ENCODE peak calls at places on chromosomes 1 and 21, in six cellular contexts. One of them, this sample, is unnamed.

GRCh38 chr1:43952731-43953350 is 6.1 kb downstream of the IPO13 start:
- DNase-seq in keratinocyte: no peak
- DNase-seq in activated B cell treated with CpG ODN at 0.5 μM for 24 hours: no peak
- DNase-seq in RWPE1: no peak
- DNase-seq in suprapubic skin: no peak
- DNase-seq in astrocyte of the cerebellum: no peak
- DNase-seq in this sample: no peak

GRCh38 chr1:237042892-237043576 is 1.1 kb downstream of the RYR2 start:
- DNase-seq in RWPE1: no peak
- DNase-seq in astrocyte of the cerebellum: no peak
- DNase-seq in activated B cell treated with CpG ODN at 0.5 μM for 24 hours: no peak
- DNase-seq in suprapubic skin: no peak
- DNase-seq in keratinocyte: no peak
- DNase-seq in this sample: peak; percentile 81

GRCh38 chr1:155083865-155084721 is 5.5 kb downstream of the EFNA3 start:
- DNase-seq in keratinocyte: no peak
- DNase-seq in suprapubic skin: no peak
- DNase-seq in RWPE1: no peak
- DNase-seq in activated B cell treated with CpG ODN at 0.5 μM for 24 hours: no peak
- DNase-seq in astrocyte of the cerebellum: no peak
- DNase-seq in this sample: no peak

GRCh38 chr1:184409011-184409410 is 22.2 kb downstream of the C1orf21 start:
- DNase-seq in suprapubic skin: no peak
- DNase-seq in astrocyte of the cerebellum: no peak
- DNase-seq in keratinocyte: no peak
- DNase-seq in RWPE1: no peak
- DNase-seq in activated B cell treated with CpG ODN at 0.5 μM for 24 hours: no peak
- DNase-seq in this sample: no peak

GRCh38 chr1:202193614-202194327 is at the start of gene LGR6:
- DNase-seq in astrocyte of the cerebellum: no peak
- DNase-seq in suprapubic skin: no peak
- DNase-seq in keratinocyte: no peak
- DNase-seq in activated B cell treated with CpG ODN at 0.5 μM for 24 hours: peak; percentile 31
- DNase-seq in RWPE1: no peak
- DNase-seq in this sample: peak; percentile 86

GRCh38 chr1:115692224-115692623 is 50.5 kb downstream of the VANGL1 start:
- DNase-seq in keratinocyte: no peak
- DNase-seq in suprapubic skin: no peak
- DNase-seq in astrocyte of the cerebellum: no peak
- DNase-seq in RWPE1: no peak
- DNase-seq in activated B cell treated with CpG ODN at 0.5 μM for 24 hours: no peak
- DNase-seq in this sample: no peak

GRCh38 chr1:224635356-224635755 is 19.2 kb downstream of the CNIH3 start:
- DNase-seq in keratinocyte: no peak
- DNase-seq in RWPE1: peak; percentile 73
- DNase-seq in suprapubic skin: no peak
- DNase-seq in activated B cell treated with CpG ODN at 0.5 μM for 24 hours: no peak
- DNase-seq in astrocyte of the cerebellum: peak; percentile 49
- DNase-seq in this sample: no peak

GRCh38 chr1:232878141-232878540 is 72.3 kb upstream of the NTPCR start:
- DNase-seq in RWPE1: no peak
- DNase-seq in activated B cell treated with CpG ODN at 0.5 μM for 24 hours: no peak
- DNase-seq in suprapubic skin: no peak
- DNase-seq in astrocyte of the cerebellum: no peak
- DNase-seq in keratinocyte: no peak
- DNase-seq in this sample: no peak

GRCh38 chr1:227941509-227942020 is 6.2 kb downstream of the WNT9A start:
- DNase-seq in activated B cell treated with CpG ODN at 0.5 μM for 24 hours: peak; percentile 5
- DNase-seq in RWPE1: no peak
- DNase-seq in keratinocyte: no peak
- DNase-seq in astrocyte of the cerebellum: no peak
- DNase-seq in suprapubic skin: peak; percentile 80
- DNase-seq in this sample: peak; percentile 83

GRCh38 chr1:105608713-105609112 is 1447.8 kb upstream of the PRMT6 start:
- DNase-seq in astrocyte of the cerebellum: no peak
- DNase-seq in keratinocyte: no peak
- DNase-seq in activated B cell treated with CpG ODN at 0.5 μM for 24 hours: no peak
- DNase-seq in RWPE1: peak; percentile 2
- DNase-seq in suprapubic skin: no peak
- DNase-seq in this sample: no peak

GRCh38 chr1:232533328-232533727 is 96.6 kb downstream of the SIPA1L2 start:
- DNase-seq in suprapubic skin: no peak
- DNase-seq in astrocyte of the cerebellum: no peak
- DNase-seq in keratinocyte: no peak
- DNase-seq in RWPE1: no peak
- DNase-seq in activated B cell treated with CpG ODN at 0.5 μM for 24 hours: no peak
- DNase-seq in this sample: no peak

GRCh38 chr21:38766987-38767722 is 38.6 kb upstream of the ETS2 start:
- DNase-seq in keratinocyte: no peak
- DNase-seq in astrocyte of the cerebellum: no peak
- DNase-seq in activated B cell treated with CpG ODN at 0.5 μM for 24 hours: peak; percentile 23
- DNase-seq in suprapubic skin: no peak
- DNase-seq in RWPE1: peak; percentile 5
- DNase-seq in this sample: no peak

GRCh38 chr1:216224233-216224632 is 199.0 kb downstream of the USH2A start:
- DNase-seq in suprapubic skin: no peak
- DNase-seq in astrocyte of the cerebellum: no peak
- DNase-seq in RWPE1: no peak
- DNase-seq in keratinocyte: no peak
- DNase-seq in activated B cell treated with CpG ODN at 0.5 μM for 24 hours: no peak
- DNase-seq in this sample: no peak

GRCh38 chr1:76511226-76511625 is 356.1 kb upstream of the ST6GALNAC5 start:
- DNase-seq in activated B cell treated with CpG ODN at 0.5 μM for 24 hours: no peak
- DNase-seq in keratinocyte: no peak
- DNase-seq in suprapubic skin: no peak
- DNase-seq in RWPE1: no peak
- DNase-seq in astrocyte of the cerebellum: no peak
- DNase-seq in this sample: no peak

GRCh38 chr1:11525151-11525505 is 46.2 kb downstream of the DISP3 start:
- DNase-seq in activated B cell treated with CpG ODN at 0.5 μM for 24 hours: no peak
- DNase-seq in astrocyte of the cerebellum: no peak
- DNase-seq in RWPE1: no peak
- DNase-seq in keratinocyte: no peak
- DNase-seq in suprapubic skin: peak; percentile 31
- DNase-seq in this sample: no peak

DNA sequence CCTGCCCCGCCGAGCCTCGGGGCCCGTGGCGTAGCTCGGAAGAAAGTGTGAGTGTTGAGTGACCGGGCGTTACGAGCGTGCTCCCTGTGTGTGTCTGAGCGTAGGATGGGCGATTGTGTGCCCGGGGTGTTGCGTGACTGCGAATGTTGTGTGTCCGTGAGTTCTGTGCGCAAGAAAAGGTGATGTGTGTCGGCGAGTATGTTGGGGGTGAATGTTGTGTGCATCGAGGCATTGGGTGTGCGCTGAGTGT is 346 bp downstream of the PTPRU start:
- DNase-seq in keratinocyte: no peak
- DNase-seq in activated B cell treated with CpG ODN at 0.5 μM for 24 hours: no peak
- DNase-seq in RWPE1: no peak
- DNase-seq in suprapubic skin: no peak
- DNase-seq in astrocyte of the cerebellum: no peak
- DNase-seq in this sample: peak; percentile 68
- TF ChIP-seq CTCF in keratinocyte: no peak
- TF ChIP-seq CTCF in activated B cell treated with CpG ODN at 0.5 μM for 24 hours: no peak
- TF ChIP-seq CTCF in RWPE1: no peak
- TF ChIP-seq CTCF in suprapubic skin: no peak
- TF ChIP-seq CTCF in astrocyte of the cerebellum: no peak
- TF ChIP-seq CTCF in this sample: no peak

GRCh38 chr1:19413999-19414398 is 71.3 kb downstream of the CAPZB start:
- DNase-seq in keratinocyte: no peak
- DNase-seq in RWPE1: no peak
- DNase-seq in activated B cell treated with CpG ODN at 0.5 μM for 24 hours: no peak
- DNase-seq in suprapubic skin: no peak
- DNase-seq in astrocyte of the cerebellum: no peak
- DNase-seq in this sample: no peak

GRCh38 chr1:19410393-19410792 is 74.9 kb downstream of the CAPZB start:
- DNase-seq in RWPE1: no peak
- DNase-seq in keratinocyte: no peak
- DNase-seq in astrocyte of the cerebellum: no peak
- DNase-seq in suprapubic skin: no peak
- DNase-seq in activated B cell treated with CpG ODN at 0.5 μM for 24 hours: no peak
- DNase-seq in this sample: no peak

GRCh38 chr1:19414490-19414889 is 70.8 kb downstream of the CAPZB start:
- DNase-seq in keratinocyte: no peak
- DNase-seq in activated B cell treated with CpG ODN at 0.5 μM for 24 hours: no peak
- DNase-seq in astrocyte of the cerebellum: no peak
- DNase-seq in suprapubic skin: no peak
- DNase-seq in RWPE1: no peak
- DNase-seq in this sample: no peak

GRCh38 chr1:19411612-19412011 is 73.7 kb downstream of the CAPZB start:
- DNase-seq in suprapubic skin: no peak
- DNase-seq in astrocyte of the cerebellum: no peak
- DNase-seq in activated B cell treated with CpG ODN at 0.5 μM for 24 hours: no peak
- DNase-seq in RWPE1: no peak
- DNase-seq in keratinocyte: no peak
- DNase-seq in this sample: no peak

DNA sequence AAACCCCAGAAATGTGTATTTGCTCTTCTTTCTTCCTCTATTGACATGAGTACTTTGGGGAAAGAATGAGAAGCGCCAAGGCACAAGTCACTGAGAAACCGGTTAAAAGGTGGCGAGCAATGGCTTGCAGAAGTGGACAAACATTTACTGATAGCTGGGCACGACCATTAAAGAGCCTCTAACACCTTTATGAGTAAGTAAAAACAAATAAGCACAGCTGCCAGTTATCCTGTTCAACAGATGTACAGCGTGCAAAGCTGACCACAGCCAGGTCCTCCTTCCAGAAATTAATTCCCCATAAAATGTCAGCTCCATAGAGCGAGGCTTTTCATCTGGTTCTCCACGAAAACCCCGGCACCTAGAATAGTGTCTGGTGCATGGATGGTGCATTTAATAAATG is 72.7 kb downstream of the CAPZB start:
- DNase-seq in activated B cell treated with CpG ODN at 0.5 μM for 24 hours: no peak
- DNase-seq in astrocyte of the cerebellum: no peak
- DNase-seq in RWPE1: no peak
- DNase-seq in keratinocyte: no peak
- DNase-seq in suprapubic skin: no peak
- DNase-seq in this sample: no peak
- TF ChIP-seq CTCF in activated B cell treated with CpG ODN at 0.5 μM for 24 hours: no peak
- TF ChIP-seq CTCF in astrocyte of the cerebellum: no peak
- TF ChIP-seq CTCF in RWPE1: no peak
- TF ChIP-seq CTCF in keratinocyte: no peak
- TF ChIP-seq CTCF in suprapubic skin: no peak
- TF ChIP-seq CTCF in this sample: no peak

GRCh38 chr1:109079240-109079622 is 3.4 kb upstream of the TAF13 start:
- DNase-seq in suprapubic skin: no peak
- DNase-seq in astrocyte of the cerebellum: no peak
- DNase-seq in RWPE1: no peak
- DNase-seq in keratinocyte: no peak
- DNase-seq in activated B cell treated with CpG ODN at 0.5 μM for 24 hours: no peak
- DNase-seq in this sample: no peak

GRCh38 chr1:109080441-109081082 is 4.8 kb upstream of the TAF13 start:
- DNase-seq in activated B cell treated with CpG ODN at 0.5 μM for 24 hours: no peak
- DNase-seq in RWPE1: no peak
- DNase-seq in suprapubic skin: no peak
- DNase-seq in keratinocyte: no peak
- DNase-seq in astrocyte of the cerebellum: no peak
- DNase-seq in this sample: no peak

GRCh38 chr1:109078317-109078716 is 2.5 kb upstream of the TAF13 start:
- DNase-seq in activated B cell treated with CpG ODN at 0.5 μM for 24 hours: no peak
- DNase-seq in suprapubic skin: no peak
- DNase-seq in RWPE1: no peak
- DNase-seq in keratinocyte: no peak
- DNase-seq in astrocyte of the cerebellum: no peak
- DNase-seq in this sample: no peak

DNA sequence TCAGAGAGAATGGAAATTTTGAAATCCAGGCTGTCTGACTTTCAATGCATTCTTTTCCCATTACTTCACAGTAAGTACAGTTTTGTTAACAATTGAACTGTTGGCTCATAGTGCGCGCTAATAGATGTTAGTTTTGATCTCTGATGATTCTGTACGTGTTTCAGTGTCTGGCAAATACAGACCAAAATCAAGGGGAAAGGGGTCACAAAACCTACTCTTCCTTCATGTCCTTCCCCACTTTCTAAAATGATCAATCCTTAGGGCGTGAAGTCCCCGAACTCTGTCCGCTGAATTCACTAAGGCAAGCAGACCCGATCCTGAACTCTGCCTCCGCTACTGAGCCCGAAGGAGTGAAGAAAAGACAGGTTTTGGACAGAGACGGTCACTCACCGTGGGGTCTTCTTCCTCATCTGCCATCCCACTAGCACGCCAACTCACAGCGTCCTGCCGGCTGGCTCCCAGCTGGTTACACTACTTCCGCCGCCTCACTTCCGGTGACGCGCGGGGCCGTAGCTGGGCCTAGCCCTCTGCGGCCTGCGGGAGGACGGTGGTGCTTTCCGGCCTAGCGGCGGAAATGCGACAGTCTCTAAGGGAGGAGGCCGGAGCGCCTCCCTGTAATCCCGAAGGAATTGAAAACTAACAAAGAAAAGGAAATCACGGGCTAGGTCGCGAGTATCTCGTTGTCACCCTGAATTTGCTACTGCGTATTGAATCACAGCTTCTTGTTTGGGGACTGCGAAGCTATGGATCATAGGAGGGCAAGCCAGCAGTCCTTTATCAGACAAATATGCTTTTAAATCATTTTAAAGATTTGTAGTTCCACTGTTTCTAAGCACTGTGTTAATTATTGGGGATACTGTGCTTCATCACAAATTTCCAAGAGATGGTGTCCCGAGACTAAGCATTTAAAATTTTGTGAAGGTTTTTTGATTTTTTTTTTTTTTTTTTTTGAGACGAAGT is at the start of gene TAF13:
- DNase-seq in keratinocyte: no peak
- DNase-seq in RWPE1: peak; percentile 91
- DNase-seq in astrocyte of the cerebellum: peak; percentile 82
- DNase-seq in activated B cell treated with CpG ODN at 0.5 μM for 24 hours: peak; percentile 92
- DNase-seq in suprapubic skin: peak; percentile 96
- DNase-seq in this sample: peak; percentile 98
- TF ChIP-seq CTCF in keratinocyte: no peak
- TF ChIP-seq CTCF in RWPE1: no peak
- TF ChIP-seq CTCF in astrocyte of the cerebellum: peak; percentile 17
- TF ChIP-seq CTCF in activated B cell treated with CpG ODN at 0.5 μM for 24 hours: no peak
- TF ChIP-seq CTCF in suprapubic skin: peak; percentile 29
- TF ChIP-seq CTCF in this sample: peak; percentile 49

GRCh38 chr1:219805191-219805590 is 123.2 kb downstream of the SLC30A10 start:
- DNase-seq in activated B cell treated with CpG ODN at 0.5 μM for 24 hours: no peak
- DNase-seq in suprapubic skin: no peak
- DNase-seq in astrocyte of the cerebellum: no peak
- DNase-seq in RWPE1: no peak
- DNase-seq in keratinocyte: no peak
- DNase-seq in this sample: no peak
- TF ChIP-seq CTCF in activated B cell treated with CpG ODN at 0.5 μM for 24 hours: no peak
- TF ChIP-seq CTCF in suprapubic skin: no peak
- TF ChIP-seq CTCF in astrocyte of the cerebellum: peak; percentile 27
- TF ChIP-seq CTCF in RWPE1: no peak
- TF ChIP-seq CTCF in keratinocyte: no peak
- TF ChIP-seq CTCF in this sample: peak; percentile 68

This sample was measured in chondrocyte.